ENCODE peak calls at places on chromosomes 11 and 22, in eight cellular contexts. O, Z, G, D, C, R, Y and A are unnamed samples. For H3K4me1 and H3K36me3, the result is how much of the 10 kb centered on the place peaks cover.

GRCh38 chr11:45060707-45061106 is 85.7 kb upstream of the PRDM11 start:
- DNase-seq in O (no peak), C (no peak), D (no peak), Y (no peak), Z (no peak), R (no peak), G (no peak), A (no peak)

GRCh38 chr11:75059299-75059698 is 37.4 kb downstream of the OR2AT4 start:
- DNase-seq in G (no peak), C (no peak), R (no peak), Z (no peak), O (no peak), Y (no peak), D (no peak), A (no peak)

GRCh38 chr22:27990451-27990840 is 71.4 kb upstream of the PITPNB start:
- DNase-seq in O (no peak), D (no peak), R (no peak), G (no peak), Z (no peak), C (no peak), Y (no peak), A (no peak)

GRCh38 chr11:108204918-108205499 is 17.4 kb downstream of the NPAT start:
- DNase-seq in D (no peak), C (no peak), Z (no peak), G (no peak), O (no peak), R (no peak), Y (no peak), A (no peak)

GRCh38 chr11:83649468-83649915 is 363.3 kb upstream of the CCDC90B start:
- DNase-seq in Y (no peak), Z (no peak), D (no peak), O (no peak), G (no peak), R (no peak), C (no peak), A (no peak)

GRCh38 chr11:28760676-28761390 is 652.6 kb downstream of the METTL15 start:
- DNase-seq in Y (no peak), G (no peak), C (no peak), O (peak), Z (no peak), R (no peak), D (no peak), A (no peak)

GRCh38 chr11:95736268-95737208 is 53.0 kb downstream of the FAM76B start:
- DNase-seq in D (no peak), R (no peak), Y (no peak), C (peak), G (no peak), O (no peak), Z (no peak), A (no peak)

GRCh38 chr11:3198815-3199214 is 19.8 kb downstream of the MRGPRG start:
- DNase-seq in Z (no peak), G (no peak), Y (peak), D (no peak), C (no peak), O (no peak), R (no peak), A (no peak)

GRCh38 chr22:44887941-44888366 is 121.9 kb downstream of the PHF21B start:
- DNase-seq in R (no peak), Y (no peak), C (no peak), Z (no peak), O (no peak), D (no peak), G (no peak), A (no peak)

GRCh38 chr11:84924290-84924689 is 702.9 kb downstream of the DLG2 start:
- DNase-seq in R (no peak), Z (no peak), C (no peak), O (no peak), D (no peak), Y (no peak), G (no peak), A (no peak)
- H3K4me3 ChIP-seq in R (no peak), Z (no peak), C (no peak), O (no peak), D (no peak), Y (no peak), G (peak), A (no peak)

DNA sequence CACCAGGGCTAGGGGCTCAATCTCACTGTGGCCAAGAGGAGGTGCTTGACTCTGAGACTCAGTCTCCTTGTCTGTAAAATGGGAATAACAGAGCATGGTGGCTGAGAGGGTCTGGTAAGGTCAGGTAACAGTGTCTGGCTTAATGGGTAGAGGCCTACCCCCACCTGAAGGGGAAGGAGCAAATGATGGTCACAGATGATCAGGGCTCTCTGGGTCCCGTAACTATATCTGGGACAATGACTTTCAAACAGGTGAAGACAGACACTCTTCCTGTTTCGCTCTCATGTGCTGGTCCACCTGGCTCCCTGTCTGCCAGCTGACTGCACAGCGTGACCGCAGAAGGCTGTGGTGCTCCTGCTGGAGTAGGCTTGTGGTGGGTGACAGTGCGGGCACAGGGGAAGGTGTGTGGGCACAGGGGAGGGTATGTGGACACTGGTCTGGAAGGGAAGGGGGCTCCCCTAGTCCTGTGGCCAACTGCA is 4.0 kb downstream of the A4GALT start:
- DNase-seq in O (no peak), Y (no peak), Z (no peak), G (no peak), C (no peak), R (no peak), D (no peak), A (no peak)
- H3K4me1 ChIP-seq in O (under half), Y (under half), Z (under half), G (half or more), C (under half), R (under half), D (under half), A (under half)

GRCh38 chr11:66220566-66220935 is 47.9 kb upstream of the RAB1B start:
- DNase-seq in Y (peak), G (no peak), O (no peak), C (no peak), Z (no peak), R (no peak), D (no peak), A (no peak)
- H3K36me3 ChIP-seq in Y (under half), G (half or more), O (half or more), C (under half), Z (under half), R (under half), D (half or more), A (under half)

DNA sequence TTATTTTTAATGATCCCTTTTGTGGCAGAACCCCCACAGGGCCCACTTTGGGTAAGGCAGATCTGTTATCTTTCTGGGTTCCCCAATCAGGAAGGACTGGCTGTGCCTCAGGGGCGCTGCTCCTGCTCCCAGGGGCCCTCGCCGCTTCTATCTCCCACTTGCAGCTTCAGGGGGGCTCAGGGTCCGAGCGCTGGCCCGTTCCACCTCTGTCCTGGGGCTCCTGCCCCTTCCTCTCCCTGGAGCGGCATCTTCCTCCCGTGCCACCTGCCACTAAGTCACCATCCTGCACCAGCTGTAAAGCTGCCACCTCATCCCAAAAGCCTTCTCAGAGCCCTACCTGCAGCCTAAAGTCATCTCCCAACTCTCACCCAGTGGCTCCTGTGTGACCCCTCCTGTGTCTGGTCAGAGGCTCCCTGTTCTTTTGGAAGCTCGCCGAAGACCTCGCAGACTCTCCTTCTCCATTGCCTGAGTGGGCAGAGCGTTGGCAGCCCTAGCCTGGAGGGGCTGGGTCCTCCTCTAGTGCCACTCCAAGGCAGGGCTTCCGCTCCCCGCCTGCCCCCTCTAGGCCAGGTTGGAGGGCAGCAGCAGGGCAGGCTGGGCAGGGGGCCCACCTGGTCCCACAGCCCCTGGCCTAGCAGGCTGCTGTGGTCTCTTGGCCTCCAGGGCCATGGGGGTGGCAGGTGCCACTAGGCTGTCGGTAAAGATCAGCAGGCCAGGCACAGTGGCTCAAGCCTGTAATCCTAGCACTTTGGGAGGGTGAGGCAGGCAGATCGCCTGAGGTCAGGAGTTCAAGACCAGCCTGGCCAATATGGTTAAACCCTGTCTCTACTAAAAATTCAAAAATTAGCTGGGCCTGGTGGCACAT is 106.7 kb downstream of the MORC2 start:
- DNase-seq in D (peak), G (no peak), Y (peak), C (no peak), Z (no peak), O (no peak), R (no peak), A (no peak)
- H3K4me3 ChIP-seq in D (no peak), G (no peak), Y (no peak), C (no peak), Z (no peak), O (no peak), R (no peak), A (no peak)

GRCh38 chr11:76768091-76769047 is 14.8 kb upstream of the TSKU start:
- DNase-seq in R (peak), C (peak), O (no peak), Y (no peak), G (peak), D (no peak), Z (no peak), A (no peak)
- H3K4me1 ChIP-seq in R (under half), C (under half), O (half or more), Y (half or more), G (half or more), D (under half), Z (half or more), A (half or more)

DNA sequence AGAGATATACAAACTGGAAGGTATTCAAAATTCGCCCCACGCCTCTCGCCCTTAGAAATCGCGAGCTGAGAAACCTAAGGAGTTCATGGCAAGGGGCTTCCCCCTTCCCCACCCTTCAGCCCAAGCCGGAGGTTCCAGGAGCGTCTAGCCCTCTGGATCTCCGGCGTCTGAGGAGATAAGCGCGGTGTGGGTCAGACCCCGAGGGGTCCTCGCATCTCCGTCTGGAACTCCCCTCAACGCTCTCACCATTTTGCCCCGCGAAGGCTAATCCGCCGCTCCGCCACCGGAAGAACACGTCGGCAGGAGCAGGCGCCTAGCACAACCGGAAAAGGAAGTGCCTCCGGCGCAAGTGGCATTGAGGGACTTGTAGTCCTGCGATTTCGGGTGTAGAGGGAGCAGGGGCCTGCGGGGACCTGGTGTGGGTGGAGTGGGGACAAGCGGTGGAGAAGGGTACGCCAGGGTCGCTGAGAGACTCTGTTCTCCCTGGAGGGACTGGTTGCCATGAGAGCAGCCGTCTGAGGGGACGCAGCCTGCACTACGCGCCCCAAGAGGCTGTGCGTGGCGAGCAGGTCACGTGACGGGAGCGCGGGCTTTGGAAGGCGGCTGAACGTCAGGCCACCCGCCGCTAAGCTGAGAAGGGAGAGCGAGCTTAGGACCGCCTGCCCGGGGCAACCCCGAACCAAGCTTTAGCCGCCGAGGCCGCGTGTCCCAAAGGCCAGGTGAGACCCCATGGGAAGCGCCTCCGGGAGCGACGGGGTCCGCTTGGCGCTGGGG is at the start of the genes FEN1 and TMEM258:
- DNase-seq in C (peak), D (peak), G (peak), Z (peak), O (peak), R (peak), Y (peak), A (peak)
- H3K36me3 ChIP-seq in C (under half), D (under half), G (under half), Z (under half), O (under half), R (under half), Y (under half), A (under half)

GRCh38 chr11:72231396-72232259 is 7.1 kb downstream of the INPPL1 start:
- DNase-seq in Z (no peak), D (no peak), G (peak), C (no peak), Y (no peak), R (no peak), O (no peak), A (no peak)
- H3K4me3 ChIP-seq in Z (no peak), D (no peak), G (no peak), C (no peak), Y (no peak), R (no peak), O (no peak), A (no peak)

GRCh38 chr22:46137218-46137766 is 13.0 kb upstream of the PPARA start:
- DNase-seq in R (no peak), G (no peak), C (peak), Z (no peak), Y (no peak), O (no peak), D (no peak), A (no peak)
- H3K4me1 ChIP-seq in R (under half), G (under half), C (under half), Z (under half), Y (under half), O (under half), D (under half), A (under half)

GRCh38 chr11:69080361-69080973 is 31.7 kb downstream of the TPCN2 start:
- DNase-seq in Z (no peak), R (no peak), C (no peak), Y (no peak), G (no peak), D (no peak), O (peak), A (no peak)

GRCh38 chr11:69081180-69081579 is 32.4 kb downstream of the TPCN2 start:
- DNase-seq in C (no peak), Z (no peak), Y (no peak), D (no peak), R (no peak), G (no peak), O (no peak), A (no peak)

GRCh38 chr11:69079891-69080290 is 31.2 kb downstream of the TPCN2 start:
- DNase-seq in G (no peak), Y (no peak), O (no peak), Z (no peak), D (no peak), R (no peak), C (no peak), A (no peak)

GRCh38 chr11:69078508-69078907 is 29.8 kb downstream of the TPCN2 start:
- DNase-seq in Y (no peak), R (no peak), G (no peak), O (no peak), D (no peak), Z (no peak), C (no peak), A (no peak)

GRCh38 chr11:69078930-69079607 is 30.3 kb downstream of the TPCN2 start:
- DNase-seq in G (no peak), Y (no peak), O (no peak), C (no peak), R (no peak), Z (no peak), D (no peak), A (no peak)
- H3K36me3 ChIP-seq in G (under half), Y (under half), O (under half), C (under half), R (under half), Z (under half), D (half or more), A (under half)

DNA sequence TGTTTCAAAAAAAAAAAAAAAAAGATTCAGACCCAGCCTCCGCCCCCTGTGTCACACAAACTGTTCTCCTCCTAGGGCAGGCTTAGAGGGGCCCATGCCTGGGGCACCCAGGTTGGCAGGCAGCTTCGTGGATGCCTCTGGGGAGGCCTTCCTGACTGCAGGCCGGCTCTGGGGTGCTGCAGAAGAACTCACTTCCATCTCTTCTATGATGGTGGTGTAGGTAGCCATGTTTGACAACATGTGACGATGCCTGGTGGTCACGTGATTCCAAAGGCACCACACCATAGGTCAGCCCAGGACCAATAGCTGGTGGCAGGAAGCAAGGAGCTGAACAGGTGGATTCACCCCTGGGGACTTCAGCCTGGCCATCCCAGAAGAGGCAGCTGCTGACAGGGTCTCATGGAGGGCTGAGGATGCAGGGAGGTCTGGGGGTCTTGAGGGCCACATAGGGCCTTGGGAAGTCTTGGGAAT is 24.1 kb upstream of the CELSR1 start:
- DNase-seq in R (no peak), G (peak), Y (no peak), D (no peak), C (no peak), O (peak), Z (no peak), A (no peak)
- H3K4me3 ChIP-seq in R (no peak), G (no peak), Y (no peak), D (no peak), C (no peak), O (no peak), Z (no peak), A (no peak)